ENCODE peak calls at places on chromosomes 1 and 21, in eight cellular contexts. Y is transverse colon, L is fibroblast of mammary gland, M is PC-9, K is AG10803, V is left ventricle myocardium inferior, N is breast epithelium, W is kidney epithelial cell. X is an unnamed sample.

GRCh38 chr1:59025201-59025600 is 241.4 kb upstream of the JUN start:
- DNase-seq in Y (no peak), N (no peak), V (no peak), M (no peak), K (peak), W (no peak), L (peak), X (no peak)

GRCh38 chr1:225942574-225942973 is 1.6 kb upstream of the LEFTY2 start:
- DNase-seq in V (no peak), L (no peak), W (no peak), Y (peak), N (no peak), M (no peak), K (no peak), X (no peak)

GRCh38 chr1:53562256-53562982 is 103.2 kb downstream of the DMRTB1 start:
- DNase-seq in Y (peak), N (peak), L (no peak), W (no peak), M (no peak), K (no peak), V (no peak), X (no peak)

GRCh38 chr1:107344268-107344667 is 203.4 kb downstream of the NTNG1 start:
- DNase-seq in L (no peak), V (no peak), W (no peak), M (no peak), K (no peak), Y (no peak), N (no peak), X (no peak)

GRCh38 chr21:24290151-24290833 is 1317.0 kb downstream of the MRPL39 start:
- DNase-seq in L (no peak), M (no peak), Y (no peak), W (no peak), N (no peak), V (no peak), K (no peak), X (no peak)

GRCh38 chr1:41199375-41199774 is 42.7 kb downstream of the SCMH1 start:
- DNase-seq in K (no peak), V (no peak), L (no peak), N (no peak), Y (no peak), M (no peak), W (no peak), X (no peak)

GRCh38 chr1:2391034-2391384 is 345 bp downstream of the MORN1 start:
- DNase-seq in W (no peak), Y (peak), K (peak), M (no peak), V (no peak), N (no peak), L (peak), X (no peak)

GRCh38 chr1:161958425-161958824 is 65.2 kb downstream of the OLFML2B start:
- DNase-seq in L (peak), V (no peak), Y (no peak), N (no peak), M (no peak), W (no peak), K (no peak), X (no peak)

GRCh38 chr1:198619375-198620140 is 19.3 kb upstream of the PTPRC start:
- DNase-seq in K (no peak), L (no peak), N (no peak), W (no peak), M (no peak), V (no peak), Y (no peak), X (no peak)

GRCh38 chr1:102550729-102551384 is 554.1 kb upstream of the OLFM3 start:
- DNase-seq in W (no peak), K (peak), V (no peak), N (no peak), L (peak), Y (no peak), M (peak), X (no peak)

GRCh38 chr1:24253569-24253968 is 65.6 kb upstream of the GRHL3 start:
- DNase-seq in M (no peak), Y (no peak), V (no peak), L (no peak), N (no peak), W (no peak), K (no peak), X (no peak)

GRCh38 chr1:211336161-211336560 is 9.5 kb downstream of the TRAF5 start:
- DNase-seq in N (no peak), K (no peak), M (no peak), W (no peak), Y (peak), V (no peak), L (no peak), X (no peak)

GRCh38 chr1:2543543-2544092 is 12.6 kb upstream of the TNFRSF14 start:
- DNase-seq in M (no peak), V (no peak), Y (peak), N (no peak), K (peak), W (no peak), L (no peak), X (no peak)

GRCh38 chr1:155174334-155175280 is 958 bp downstream of the TRIM46 start:
- DNase-seq in M (no peak), Y (peak), N (peak), W (no peak), V (no peak), L (peak), K (no peak), X (no peak)

GRCh38 chr1:237859014-237859413 is 31.7 kb downstream of the ZP4 start:
- DNase-seq in M (no peak), Y (no peak), N (no peak), W (no peak), K (no peak), L (no peak), V (no peak), X (no peak)

GRCh38 chr1:89834078-89834704 is 13.4 kb downstream of the LRRC8D start:
- DNase-seq in K (no peak), N (no peak), Y (no peak), L (no peak), M (no peak), W (no peak), V (no peak), X (no peak)

GRCh38 chr1:89829186-89829585 is 8.4 kb downstream of the LRRC8D start:
- DNase-seq in M (no peak), V (no peak), W (no peak), K (no peak), N (no peak), Y (no peak), L (no peak), X (no peak)

GRCh38 chr1:89833183-89834077 is 12.6 kb downstream of the LRRC8D start:
- DNase-seq in M (no peak), W (no peak), L (no peak), K (no peak), V (no peak), Y (no peak), N (no peak), X (no peak)

GRCh38 chr1:89832481-89833127 is 11.8 kb downstream of the LRRC8D start:
- DNase-seq in K (no peak), V (no peak), Y (no peak), N (no peak), W (no peak), L (no peak), M (no peak), X (no peak)

DNA sequence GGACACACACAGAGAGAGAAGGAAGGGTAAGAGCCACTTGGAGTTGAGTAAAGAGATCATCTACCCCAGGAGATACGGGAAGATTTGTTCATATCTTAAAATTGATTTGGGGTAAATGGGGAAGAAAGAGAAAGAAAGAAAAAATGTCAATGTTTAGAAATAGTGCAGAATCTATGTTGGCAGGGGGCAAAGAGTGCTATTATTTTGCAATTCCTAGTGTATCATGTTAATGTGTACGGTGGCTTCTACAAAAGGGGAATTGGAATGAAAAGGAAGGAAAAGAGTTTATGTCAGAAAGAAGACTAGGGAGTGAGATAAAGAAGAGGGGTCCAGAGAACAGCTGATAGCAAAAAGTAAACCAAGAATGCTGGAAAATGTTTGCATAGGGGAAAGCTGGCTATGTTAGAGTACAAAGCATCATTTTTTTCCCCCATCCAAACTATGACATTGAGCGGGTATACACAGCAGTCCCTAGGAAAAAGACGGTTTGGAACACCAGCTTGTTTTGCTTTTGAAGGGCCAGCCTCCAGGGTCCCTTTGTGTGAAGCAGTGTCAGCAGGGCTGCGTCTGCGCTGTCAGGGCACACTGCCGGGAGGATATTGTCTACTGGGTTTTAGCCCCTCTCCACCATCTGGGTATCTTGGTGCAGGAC is 10.8 kb downstream of the LRRC8D start:
- DNase-seq in Y (no peak), L (no peak), M (no peak), N (no peak), K (no peak), V (no peak), W (no peak), X (no peak)
- H3K4me3 ChIP-seq in Y (no peak), L (no peak), M (no peak), N (no peak), K (no peak), V (no peak), W (no peak), X (no peak)

GRCh38 chr1:245489838-245490237 is 335.1 kb downstream of the KIF26B start:
- DNase-seq in K (no peak), V (no peak), L (no peak), W (no peak), Y (no peak), N (no peak), M (no peak), X (no peak)

GRCh38 chr1:245488346-245489110 is 333.7 kb downstream of the KIF26B start:
- DNase-seq in V (no peak), M (no peak), L (no peak), N (no peak), Y (no peak), W (no peak), K (no peak), X (no peak)

GRCh38 chr1:245495681-245496080 is 340.9 kb downstream of the KIF26B start:
- DNase-seq in K (no peak), L (no peak), Y (no peak), N (no peak), W (no peak), M (no peak), V (no peak), X (no peak)

GRCh38 chr1:245493029-245493428 is 338.2 kb downstream of the KIF26B start:
- DNase-seq in K (no peak), Y (no peak), N (no peak), M (no peak), W (no peak), V (no peak), L (no peak), X (no peak)
- TF ChIP-seq CTCF in K (peak), Y (no peak), N (no peak), M (peak), W (peak), V (no peak), L (peak), X (no peak)

DNA sequence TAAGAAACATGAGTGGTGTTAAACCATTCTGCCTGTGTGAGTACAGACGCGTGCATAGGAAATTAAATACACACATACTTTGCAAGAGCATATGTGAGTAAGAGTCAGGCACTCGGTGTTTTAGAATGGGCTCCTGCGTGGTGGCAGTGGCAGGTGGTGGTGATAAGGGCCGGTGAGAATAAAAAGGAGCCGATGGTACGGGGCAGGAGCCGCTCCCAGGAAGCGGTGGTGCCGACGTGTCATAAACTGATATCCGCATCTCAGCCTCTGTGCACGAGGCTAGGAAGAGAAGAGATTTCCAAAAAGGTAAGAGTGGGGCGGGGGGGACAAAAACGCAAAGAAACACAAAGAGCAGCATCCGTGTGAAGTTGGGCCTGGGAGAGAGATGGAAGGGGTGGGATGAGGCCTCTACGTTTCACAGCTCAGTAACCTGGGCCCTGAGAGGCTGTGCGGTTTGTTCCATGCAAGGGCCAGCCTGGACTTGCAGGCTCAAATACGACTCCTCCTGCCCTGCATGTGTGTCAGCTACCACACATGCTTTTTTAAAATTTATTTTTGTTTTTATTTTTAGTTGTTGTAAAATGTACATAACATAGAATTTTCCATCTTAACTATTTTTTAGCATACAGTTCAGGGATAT is 127.7 kb upstream of the COL6A1 start:
- DNase-seq in K (no peak), L (no peak), W (no peak), M (no peak), V (no peak), N (peak), Y (no peak), X (no peak)
- H3K4me3 ChIP-seq in K (no peak), L (no peak), W (no peak), M (no peak), V (no peak), N (no peak), Y (no peak), X (no peak)

GRCh38 chr1:241837901-241838300 is 10.1 kb upstream of the EXO1 start:
- DNase-seq in L (peak), K (peak), W (no peak), N (no peak), Y (no peak), V (no peak), M (peak), X (peak)
- TF ChIP-seq CTCF in L (no peak), K (no peak), W (no peak), N (no peak), Y (no peak), V (no peak), M (no peak), X (no peak)